ENCODE peak calls at places on chromosome 18, in ten cellular contexts. One of them, this sample, is unnamed.

GRCh38 chr18:55251186-55251995 is 292.1 kb upstream of the CCDC68 start:
- DNase-seq in A549: no peak
- DNase-seq in K562: no peak
- DNase-seq in endothelial cell: no peak
- DNase-seq in gastrocnemius medialis: no peak
- DNase-seq in cardiac fibroblast: peak
- DNase-seq in heart right ventricle: no peak
- DNase-seq in RWPE1: no peak
- DNase-seq in hepatocyte: no peak
- DNase-seq in HepG2: no peak
- DNase-seq in this sample: no peak

GRCh38 chr18:31942301-31942998 is 478 bp downstream of the TRAPPC8 start:
- DNase-seq in A549: peak
- DNase-seq in K562: peak
- DNase-seq in endothelial cell: peak
- DNase-seq in gastrocnemius medialis: peak
- DNase-seq in cardiac fibroblast: peak
- DNase-seq in heart right ventricle: peak
- DNase-seq in RWPE1: peak
- DNase-seq in hepatocyte: peak
- DNase-seq in HepG2: no peak
- DNase-seq in this sample: peak

GRCh38 chr18:58321986-58322385 is 278.0 kb downstream of the NEDD4L start:
- DNase-seq in A549: peak
- DNase-seq in K562: peak
- DNase-seq in endothelial cell: no peak
- DNase-seq in gastrocnemius medialis: peak
- DNase-seq in cardiac fibroblast: peak
- DNase-seq in heart right ventricle: peak
- DNase-seq in RWPE1: peak
- DNase-seq in hepatocyte: peak
- DNase-seq in HepG2: peak
- DNase-seq in this sample: peak

GRCh38 chr18:24731981-24732380 is 271.5 kb downstream of the HRH4 start:
- DNase-seq in A549: no peak
- DNase-seq in K562: no peak
- DNase-seq in endothelial cell: no peak
- DNase-seq in gastrocnemius medialis: no peak
- DNase-seq in cardiac fibroblast: no peak
- DNase-seq in heart right ventricle: no peak
- DNase-seq in RWPE1: peak
- DNase-seq in hepatocyte: no peak
- DNase-seq in HepG2: no peak
- DNase-seq in this sample: no peak

GRCh38 chr18:23282437-23282781 is 147.1 kb downstream of the CABLES1 start:
- DNase-seq in A549: no peak
- DNase-seq in K562: no peak
- DNase-seq in endothelial cell: no peak
- DNase-seq in gastrocnemius medialis: no peak
- DNase-seq in cardiac fibroblast: no peak
- DNase-seq in heart right ventricle: no peak
- DNase-seq in RWPE1: no peak
- DNase-seq in hepatocyte: no peak
- DNase-seq in HepG2: no peak
- DNase-seq in this sample: no peak

GRCh38 chr18:64165906-64166305 is 17.0 kb upstream of the LINC00305 start:
- DNase-seq in A549: no peak
- DNase-seq in K562: no peak
- DNase-seq in endothelial cell: no peak
- DNase-seq in gastrocnemius medialis: no peak
- DNase-seq in cardiac fibroblast: no peak
- DNase-seq in heart right ventricle: no peak
- DNase-seq in RWPE1: no peak
- DNase-seq in hepatocyte: no peak
- DNase-seq in HepG2: no peak
- DNase-seq in this sample: no peak

GRCh38 chr18:46098616-46098933 is 479 bp upstream of the ATP5F1A start:
- DNase-seq in A549: no peak
- DNase-seq in K562: no peak
- DNase-seq in endothelial cell: no peak
- DNase-seq in gastrocnemius medialis: no peak
- DNase-seq in cardiac fibroblast: no peak
- DNase-seq in heart right ventricle: no peak
- DNase-seq in RWPE1: no peak
- DNase-seq in hepatocyte: no peak
- DNase-seq in HepG2: no peak
- DNase-seq in this sample: no peak

GRCh38 chr18:76209597-76209996 is 285.4 kb downstream of the ZNF516 start:
- DNase-seq in A549: no peak
- DNase-seq in K562: no peak
- DNase-seq in endothelial cell: no peak
- DNase-seq in gastrocnemius medialis: no peak
- DNase-seq in cardiac fibroblast: peak
- DNase-seq in heart right ventricle: no peak
- DNase-seq in RWPE1: peak
- DNase-seq in hepatocyte: no peak
- DNase-seq in HepG2: no peak
- DNase-seq in this sample: no peak

GRCh38 chr18:78986018-78986481 is 6.4 kb downstream of the SALL3 start:
- DNase-seq in A549: peak
- DNase-seq in K562: no peak
- DNase-seq in endothelial cell: peak
- DNase-seq in gastrocnemius medialis: no peak
- DNase-seq in cardiac fibroblast: peak
- DNase-seq in heart right ventricle: no peak
- DNase-seq in RWPE1: no peak
- DNase-seq in hepatocyte: peak
- DNase-seq in HepG2: peak
- DNase-seq in this sample: peak

GRCh38 chr18:2948038-2948437 is 64.9 kb downstream of the LPIN2 start:
- DNase-seq in A549: peak
- DNase-seq in K562: peak
- DNase-seq in endothelial cell: no peak
- DNase-seq in gastrocnemius medialis: no peak
- DNase-seq in cardiac fibroblast: peak
- DNase-seq in heart right ventricle: no peak
- DNase-seq in RWPE1: peak
- DNase-seq in hepatocyte: peak
- DNase-seq in HepG2: peak
- DNase-seq in this sample: no peak

GRCh38 chr18:46035701-46036680 is 36.1 kb downstream of the PSTPIP2 start:
- DNase-seq in A549: no peak
- DNase-seq in K562: no peak
- DNase-seq in endothelial cell: no peak
- DNase-seq in gastrocnemius medialis: no peak
- DNase-seq in cardiac fibroblast: peak
- DNase-seq in heart right ventricle: no peak
- DNase-seq in RWPE1: no peak
- DNase-seq in hepatocyte: no peak
- DNase-seq in HepG2: no peak
- DNase-seq in this sample: no peak

GRCh38 chr18:76959605-76960004 is 137.2 kb downstream of the ZNF236 start:
- DNase-seq in A549: no peak
- DNase-seq in K562: no peak
- DNase-seq in endothelial cell: no peak
- DNase-seq in gastrocnemius medialis: no peak
- DNase-seq in cardiac fibroblast: no peak
- DNase-seq in heart right ventricle: no peak
- DNase-seq in RWPE1: no peak
- DNase-seq in hepatocyte: no peak
- DNase-seq in HepG2: no peak
- DNase-seq in this sample: no peak

GRCh38 chr18:21682276-21683051 is 22.1 kb downstream of the ABHD3 start:
- DNase-seq in A549: no peak
- DNase-seq in K562: no peak
- DNase-seq in endothelial cell: no peak
- DNase-seq in gastrocnemius medialis: no peak
- DNase-seq in cardiac fibroblast: peak
- DNase-seq in heart right ventricle: peak
- DNase-seq in RWPE1: peak
- DNase-seq in hepatocyte: peak
- DNase-seq in HepG2: no peak
- DNase-seq in this sample: no peak

GRCh38 chr18:25147878-25148488 is 204.0 kb downstream of the ZNF521 start:
- DNase-seq in A549: no peak
- DNase-seq in K562: no peak
- DNase-seq in endothelial cell: no peak
- DNase-seq in gastrocnemius medialis: no peak
- DNase-seq in cardiac fibroblast: no peak
- DNase-seq in heart right ventricle: no peak
- DNase-seq in RWPE1: no peak
- DNase-seq in hepatocyte: no peak
- DNase-seq in HepG2: no peak
- DNase-seq in this sample: no peak

GRCh38 chr18:11518788-11519685 is 90.4 kb upstream of the SLC35G4 start:
- DNase-seq in A549: peak
- DNase-seq in K562: peak
- DNase-seq in endothelial cell: peak
- DNase-seq in gastrocnemius medialis: no peak
- DNase-seq in cardiac fibroblast: peak
- DNase-seq in heart right ventricle: peak
- DNase-seq in RWPE1: peak
- DNase-seq in hepatocyte: peak
- DNase-seq in HepG2: peak
- DNase-seq in this sample: peak

GRCh38 chr18:54222922-54223567 is 1.4 kb downstream of the MBD2 start:
- DNase-seq in A549: peak
- DNase-seq in K562: no peak
- DNase-seq in endothelial cell: no peak
- DNase-seq in gastrocnemius medialis: no peak
- DNase-seq in cardiac fibroblast: no peak
- DNase-seq in heart right ventricle: no peak
- DNase-seq in RWPE1: peak
- DNase-seq in hepatocyte: peak
- DNase-seq in HepG2: peak
- DNase-seq in this sample: peak
- TF ChIP-seq CTCF in A549: peak
- TF ChIP-seq CTCF in K562: no peak
- TF ChIP-seq CTCF in endothelial cell: no peak
- TF ChIP-seq CTCF in gastrocnemius medialis: no peak
- TF ChIP-seq CTCF in cardiac fibroblast: no peak
- TF ChIP-seq CTCF in heart right ventricle: no peak
- TF ChIP-seq CTCF in RWPE1: peak
- TF ChIP-seq CTCF in hepatocyte: peak
- TF ChIP-seq CTCF in HepG2: peak
- TF ChIP-seq CTCF in this sample: no peak

DNA sequence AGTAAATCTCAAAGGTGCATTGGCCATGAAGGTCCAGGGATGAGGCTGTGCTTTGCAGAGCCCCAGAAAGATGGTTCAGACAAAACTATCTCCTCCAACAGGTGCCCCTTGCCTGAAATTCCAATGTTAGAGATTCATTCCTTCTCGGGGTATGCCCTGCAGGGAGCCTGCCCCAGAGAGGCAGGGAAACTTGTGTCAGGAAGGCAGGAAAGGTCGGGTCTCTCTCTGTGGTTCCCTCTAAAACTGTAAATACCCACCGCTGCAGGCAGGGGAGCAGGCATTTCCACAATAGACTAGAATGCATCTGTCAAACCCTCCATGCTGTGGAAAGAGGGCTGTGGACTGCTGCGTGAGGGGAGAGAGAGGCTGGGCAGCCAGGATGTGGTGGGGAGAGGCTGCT is 207.8 kb upstream of the SMAD2 start:
- DNase-seq in A549: no peak
- DNase-seq in K562: no peak
- DNase-seq in endothelial cell: peak
- DNase-seq in gastrocnemius medialis: no peak
- DNase-seq in cardiac fibroblast: no peak
- DNase-seq in heart right ventricle: no peak
- DNase-seq in RWPE1: no peak
- DNase-seq in hepatocyte: no peak
- DNase-seq in HepG2: no peak
- DNase-seq in this sample: no peak
- TF ChIP-seq CTCF in A549: no peak
- TF ChIP-seq CTCF in K562: no peak
- TF ChIP-seq CTCF in endothelial cell: no peak
- TF ChIP-seq CTCF in gastrocnemius medialis: no peak
- TF ChIP-seq CTCF in cardiac fibroblast: no peak
- TF ChIP-seq CTCF in heart right ventricle: no peak
- TF ChIP-seq CTCF in RWPE1: no peak
- TF ChIP-seq CTCF in hepatocyte: no peak
- TF ChIP-seq CTCF in HepG2: no peak
- TF ChIP-seq CTCF in this sample: no peak

DNA sequence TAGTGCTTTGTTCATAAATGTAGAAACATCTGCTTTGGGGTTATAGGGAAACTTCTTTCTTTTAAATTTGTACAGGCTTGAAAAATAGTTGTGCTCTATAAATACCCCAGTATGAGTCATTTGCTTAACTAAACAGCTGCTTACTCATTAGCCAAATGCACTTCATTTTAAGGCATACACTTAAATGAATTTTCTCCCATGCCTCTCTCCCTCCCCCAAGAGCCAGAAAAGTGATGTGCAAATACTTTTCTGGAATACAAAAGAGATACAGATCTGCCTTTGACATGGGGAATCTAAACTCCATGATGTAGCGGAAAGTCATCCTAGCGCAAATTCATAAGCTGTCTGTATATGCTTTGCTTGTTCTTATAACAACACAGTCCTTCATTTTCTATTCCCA is 469.4 kb downstream of the DLGAP1 start:
- DNase-seq in A549: peak
- DNase-seq in K562: no peak
- DNase-seq in endothelial cell: no peak
- DNase-seq in gastrocnemius medialis: no peak
- DNase-seq in cardiac fibroblast: peak
- DNase-seq in heart right ventricle: no peak
- DNase-seq in RWPE1: peak
- DNase-seq in hepatocyte: no peak
- DNase-seq in HepG2: no peak
- DNase-seq in this sample: no peak
- TF ChIP-seq CTCF in A549: no peak
- TF ChIP-seq CTCF in K562: no peak
- TF ChIP-seq CTCF in endothelial cell: no peak
- TF ChIP-seq CTCF in gastrocnemius medialis: no peak
- TF ChIP-seq CTCF in cardiac fibroblast: no peak
- TF ChIP-seq CTCF in heart right ventricle: no peak
- TF ChIP-seq CTCF in RWPE1: no peak
- TF ChIP-seq CTCF in hepatocyte: no peak
- TF ChIP-seq CTCF in HepG2: no peak
- TF ChIP-seq CTCF in this sample: no peak

DNA sequence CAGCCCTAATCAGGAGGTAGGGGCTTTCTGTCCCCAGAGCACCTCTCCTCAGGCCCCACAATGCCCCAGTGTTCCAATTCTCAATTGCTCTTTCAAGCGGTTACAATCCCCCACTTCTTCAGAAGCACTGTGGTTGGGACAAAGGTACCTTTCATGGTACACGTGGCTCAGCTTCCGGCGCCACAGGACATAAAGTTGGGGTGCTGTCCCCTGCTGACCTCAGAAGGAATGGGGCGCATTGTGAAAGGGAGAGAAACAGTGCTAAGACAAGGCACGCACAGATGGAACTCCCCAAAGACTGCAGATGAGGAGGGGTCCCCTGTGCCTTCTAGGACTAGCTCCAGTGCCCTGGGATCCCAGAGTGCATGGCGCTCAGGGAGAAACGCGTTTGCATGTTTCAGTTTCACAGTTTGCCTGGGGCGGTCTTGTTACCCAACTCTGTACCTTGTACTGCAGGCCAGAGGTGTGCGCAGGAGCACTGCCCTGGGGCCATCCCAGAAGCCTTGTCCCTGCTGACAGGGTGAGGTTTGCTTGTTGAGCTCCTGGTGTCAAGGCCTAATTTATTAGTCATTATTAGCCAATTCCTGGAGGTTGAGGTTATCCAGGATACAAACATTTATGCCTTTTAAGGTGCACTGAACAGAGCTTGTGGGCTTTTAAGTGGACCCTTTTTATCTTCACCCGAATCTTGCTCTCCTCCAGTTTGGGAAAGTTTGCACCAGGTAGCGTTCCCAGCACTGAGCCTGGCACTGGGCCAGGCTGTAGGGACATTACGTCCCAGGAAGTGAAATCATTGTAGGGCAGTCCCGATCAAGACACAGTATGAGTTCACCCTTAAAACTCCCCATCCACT is 7.6 kb downstream of the CNDP1 start:
- DNase-seq in A549: no peak
- DNase-seq in K562: no peak
- DNase-seq in endothelial cell: no peak
- DNase-seq in gastrocnemius medialis: no peak
- DNase-seq in cardiac fibroblast: peak
- DNase-seq in heart right ventricle: no peak
- DNase-seq in RWPE1: peak
- DNase-seq in hepatocyte: peak
- DNase-seq in HepG2: peak
- DNase-seq in this sample: peak
- TF ChIP-seq CTCF in A549: no peak
- TF ChIP-seq CTCF in K562: no peak
- TF ChIP-seq CTCF in endothelial cell: no peak
- TF ChIP-seq CTCF in gastrocnemius medialis: no peak
- TF ChIP-seq CTCF in cardiac fibroblast: no peak
- TF ChIP-seq CTCF in heart right ventricle: no peak
- TF ChIP-seq CTCF in RWPE1: no peak
- TF ChIP-seq CTCF in hepatocyte: no peak
- TF ChIP-seq CTCF in HepG2: no peak
- TF ChIP-seq CTCF in this sample: no peak

This sample was measured in Caco-2.